ENCODE peak calls at places on chromosomes 16 and 17, in five cellular contexts. D is ovary, V is stomach, L is tibial nerve, J is K562. W is an unnamed sample.

GRCh38 chr17:58265902-58266875 is 14.5 kb downstream of the MPO start:
- DNase-seq in D (no peak), V (no peak), J (no peak), L (no peak), W (no peak)

GRCh38 chr17:64216030-64216384 is 47.1 kb downstream of the TEX2 start:
- DNase-seq in J (no peak), V (no peak), L (no peak), D (no peak), W (no peak)

GRCh38 chr16:50050802-50051201 is 15.0 kb upstream of the HEATR3 start:
- DNase-seq in J (no peak), L (no peak), D (no peak), V (no peak), W (no peak)

GRCh38 chr16:17364319-17365210 is 106.2 kb downstream of the XYLT1 start:
- DNase-seq in D (no peak), J (no peak), L (no peak), V (no peak), W (no peak)

GRCh38 chr17:63700528-63701441 is 860 bp upstream of the LIMD2 start:
- DNase-seq in V (peak), D (no peak), J (no peak), L (no peak), W (peak)

GRCh38 chr16:82621796-82622195 is 5.0 kb upstream of the CDH13 start:
- DNase-seq in J (no peak), V (no peak), L (no peak), D (no peak), W (no peak)

GRCh38 chr17:75996665-75997590 is 3.7 kb upstream of the CDK3 start:
- DNase-seq in D (peak), J (no peak), L (no peak), V (peak), W (peak)

GRCh38 chr16:27174798-27175197 is 28.5 kb upstream of the KDM8 start:
- DNase-seq in J (no peak), V (no peak), L (no peak), D (no peak), W (no peak)

GRCh38 chr17:49352587-49353154 is 9.4 kb downstream of the ZNF652 start:
- DNase-seq in D (no peak), L (no peak), J (no peak), V (no peak), W (no peak)

GRCh38 chr17:68698761-68699160 is 97.6 kb upstream of the FAM20A start:
- DNase-seq in L (no peak), V (no peak), J (no peak), D (no peak), W (no peak)

GRCh38 chr16:4032768-4033167 is 83.5 kb downstream of the ADCY9 start:
- DNase-seq in L (no peak), J (no peak), D (no peak), V (peak), W (no peak)

GRCh38 chr16:50878966-50879615 is 137.2 kb downstream of the CYLD start:
- DNase-seq in L (no peak), D (no peak), J (peak), V (no peak), W (no peak)

GRCh38 chr17:42855048-42855596 is 4.1 kb downstream of the AOC3 start:
- DNase-seq in J (no peak), L (no peak), D (no peak), V (no peak), W (peak)

GRCh38 chr16:67961551-67961957 is 6.9 kb downstream of the SLC12A4 start:
- DNase-seq in V (peak), D (peak), L (no peak), J (no peak), W (no peak)

GRCh38 chr17:17779015-17779611 is 57.7 kb downstream of the SREBF1 start:
- DNase-seq in J (no peak), D (peak), V (no peak), L (no peak), W (no peak)

GRCh38 chr16:75099738-75100615 is 16.6 kb downstream of the LDHD start:
- DNase-seq in D (no peak), J (no peak), V (no peak), L (no peak), W (no peak)

GRCh38 chr17:66748578-66748977 is 86.3 kb upstream of the CACNG5 start:
- DNase-seq in J (no peak), D (no peak), V (no peak), L (no peak), W (peak)

GRCh38 chr17:81049973-81050551 is 15.1 kb downstream of the BAIAP2 start:
- DNase-seq in J (no peak), V (peak), D (no peak), L (no peak), W (no peak)

GRCh38 chr16:85390511-85391174 is 222.5 kb upstream of the GSE1 start:
- DNase-seq in J (peak), D (peak), V (peak), L (peak), W (peak)

GRCh38 chr17:73628642-73629552 is 15.3 kb downstream of the SDK2 start:
- DNase-seq in D (no peak), J (no peak), L (no peak), V (no peak), W (no peak)

GRCh38 chr17:36546418-36547093 is 1.8 kb downstream of the GGNBP2 start:
- DNase-seq in V (no peak), D (no peak), L (no peak), J (no peak), W (no peak)

GRCh38 chr16:28494141-28494851 is at the start of gene APOBR:
- DNase-seq in J (peak), L (no peak), V (peak), D (no peak), W (no peak)

GRCh38 chr16:12257926-12258561 is 281.5 kb downstream of the SNX29 start:
- DNase-seq in J (peak), L (no peak), D (no peak), V (no peak), W (no peak)

GRCh38 chr17:82949361-82949760 is 109.5 kb upstream of the ZNF750 start:
- DNase-seq in V (no peak), D (peak), L (no peak), J (no peak), W (peak)

GRCh38 chr16:74626741-74627416 is 20.0 kb upstream of the GLG1 start:
- DNase-seq in J (no peak), L (no peak), V (no peak), D (no peak), W (no peak)

DNA sequence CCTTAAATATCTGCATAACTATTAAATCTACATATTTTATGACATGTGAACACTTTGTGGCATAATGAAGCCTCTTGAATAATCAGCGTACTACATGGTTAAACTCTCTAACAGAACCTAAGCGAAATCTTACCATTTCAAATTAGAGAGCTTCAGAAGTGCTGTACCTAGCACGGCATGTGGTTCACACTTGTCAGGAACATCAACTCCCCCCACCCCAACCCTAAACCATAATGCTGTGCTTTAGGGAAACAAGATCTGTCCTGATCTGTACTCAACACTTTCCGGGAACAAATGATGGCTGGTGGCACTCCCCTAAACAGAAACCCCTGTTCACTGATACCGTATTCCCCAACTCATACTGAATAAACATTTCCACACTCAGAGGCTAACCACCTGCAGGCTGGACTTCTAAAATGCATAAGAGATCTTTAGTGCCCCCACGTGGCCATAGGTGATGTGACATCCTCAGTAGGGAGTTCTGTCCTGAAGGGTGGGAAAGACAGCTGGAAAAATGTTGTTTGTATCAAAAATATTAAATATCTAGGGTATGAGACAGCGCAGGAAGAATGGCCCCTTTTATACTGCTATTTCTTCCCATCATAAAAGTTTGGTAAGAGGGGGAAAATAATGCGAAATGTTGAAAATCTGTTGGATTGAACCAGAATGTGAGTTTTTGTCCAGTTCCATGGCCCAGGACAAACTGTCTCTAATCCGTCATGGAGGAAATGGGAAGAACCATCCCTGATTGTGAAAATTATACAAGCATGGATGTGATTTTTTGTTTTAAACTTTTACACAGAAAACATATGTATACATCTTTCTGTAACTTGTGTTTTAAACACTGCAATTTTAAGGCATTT is 88.6 kb downstream of the USP31 start:
- DNase-seq in V (peak), D (peak), L (peak), J (peak), W (peak)
- TF ChIP-seq EP300 in V (no peak), D (no peak), L (no peak), J (no peak), W (no peak)

GRCh38 chr16:57840833-57841232 is 38.5 kb upstream of the KIFC3 start:
- DNase-seq in V (no peak), J (no peak), D (no peak), L (no peak), W (no peak)
- TF ChIP-seq CTCF in V (no peak), J (no peak), D (no peak), L (no peak), W (no peak)

GRCh38 chr16:84005391-84005790 is 37.2 kb downstream of the SLC38A8 start:
- DNase-seq in V (no peak), D (no peak), J (no peak), L (no peak), W (no peak)
- TF ChIP-seq EP300 in V (no peak), D (no peak), J (no peak), L (no peak), W (no peak)

GRCh38 chr17:56319531-56319930 is 166.3 kb downstream of the ANKFN1 start:
- DNase-seq in L (no peak), D (no peak), J (peak), V (no peak), W (no peak)
- TF ChIP-seq CTCF in L (peak), D (no peak), J (peak), V (peak), W (no peak)

GRCh38 chr16:48014349-48015135 is 141.3 kb downstream of the ABCC12 start:
- DNase-seq in D (no peak), J (no peak), L (no peak), V (no peak), W (no peak)
- TF ChIP-seq EP300 in D (no peak), J (no peak), L (no peak), V (no peak), W (no peak)

GRCh38 chr16:89999831-90000574 is 19.3 kb downstream of the DBNDD1 start:
- DNase-seq in J (no peak), V (no peak), D (no peak), L (no peak), W (no peak)
- TF ChIP-seq CTCF in J (no peak), V (no peak), D (no peak), L (no peak), W (no peak)

W was measured in sigmoid colon.